ENCODE peak calls at places on chromosomes 1 and 21, in six cellular contexts. R is heart left ventricle, V is ovary, K is suprapubic skin, Z is stomach, J is right lobe of liver. C is an unnamed sample.
A peak's percentile ranks its signal among the peaks of the same experiment; 100 is the strongest.

GRCh38 chr1:30295674-30296073 is 427.7 kb downstream of the MATN1 start:
- DNase-seq in R (peak; percentile 1), J (no peak), V (no peak), Z (peak; percentile 1), K (no peak), C (no peak)

GRCh38 chr1:23916209-23917131 is 3.3 kb upstream of the CNR2 start:
- DNase-seq in K (no peak), J (peak; percentile 68), V (peak; percentile 59), R (peak; percentile 68), Z (peak; percentile 80), C (no peak)

GRCh38 chr1:110171134-110171733 is 20.9 kb downstream of the SLC6A17 start:
- DNase-seq in Z (no peak), R (no peak), K (no peak), V (no peak), J (no peak), C (no peak)

GRCh38 chr1:211518330-211519289 is 26.6 kb upstream of the RD3 start:
- DNase-seq in K (no peak), V (no peak), Z (no peak), J (peak; percentile 57), R (no peak), C (no peak)

GRCh38 chr1:203116048-203116810 is 11.3 kb upstream of the ADORA1 start:
- DNase-seq in J (no peak), V (no peak), Z (no peak), K (no peak), R (no peak), C (no peak)

GRCh38 chr1:5333326-5333725 is 658.9 kb downstream of the NPHP4 start:
- DNase-seq in R (no peak), V (no peak), J (no peak), K (no peak), Z (no peak), C (no peak)

GRCh38 chr1:20785907-20786309 is 1.2 kb downstream of the HP1BP3 start:
- DNase-seq in R (peak; percentile 19), K (no peak), V (no peak), J (no peak), Z (no peak), C (no peak)

GRCh38 chr1:184684285-184685077 is 70.2 kb downstream of the EDEM3 start:
- DNase-seq in K (no peak), R (peak; percentile 25), Z (peak; percentile 50), J (no peak), V (no peak), C (no peak)

GRCh38 chr1:93917302-93917701 is 8.1 kb upstream of the GCLM start:
- DNase-seq in K (no peak), V (no peak), Z (no peak), J (no peak), R (no peak), C (no peak)

GRCh38 chr21:33984021-33984481 is 68.4 kb upstream of the ATP5PO start:
- DNase-seq in Z (no peak), K (no peak), J (no peak), R (no peak), V (no peak), C (no peak)

GRCh38 chr1:151047591-151047924 is at the start of gene C1orf56:
- DNase-seq in V (peak; percentile 83), J (peak; percentile 76), K (no peak), R (peak; percentile 76), Z (peak; percentile 72), C (peak; percentile 70)

GRCh38 chr1:202011994-202012393 is 1.6 kb downstream of the ELF3 start:
- DNase-seq in R (no peak), V (no peak), K (no peak), Z (peak; percentile 28), J (no peak), C (no peak)

GRCh38 chr1:41540886-41541591 is 56.6 kb upstream of the EDN2 start:
- DNase-seq in J (no peak), Z (peak; percentile 4), V (no peak), K (peak; percentile 66), R (peak; percentile 17), C (no peak)

GRCh38 chr1:1562556-1563195 is 12.0 kb downstream of the SSU72 start:
- DNase-seq in Z (no peak), R (no peak), K (no peak), J (no peak), V (no peak), C (no peak)

GRCh38 chr1:31705080-31705866 is 1.5 kb upstream of the COL16A1 start:
- DNase-seq in R (peak; percentile 43), V (peak; percentile 81), J (peak; percentile 65), K (no peak), Z (peak; percentile 60), C (peak; percentile 34)

GRCh38 chr1:47527653-47528272 is 89.9 kb downstream of the FOXD2 start:
- DNase-seq in R (no peak), J (peak; percentile 42), Z (peak; percentile 63), V (no peak), K (no peak), C (peak; percentile 28)

GRCh38 chr1:16719571-16720402 is 20.5 kb upstream of the RNU1-4 start:
- DNase-seq in R (no peak), Z (peak; percentile 25), K (peak; percentile 85), V (no peak), J (no peak), C (no peak)

GRCh38 chr1:209692745-209693504 is 11.7 kb upstream of the HSD11B1 start:
- DNase-seq in K (peak; percentile 85), J (peak; percentile 65), Z (peak; percentile 73), V (peak; percentile 79), R (peak; percentile 79), C (peak; percentile 71)

GRCh38 chr21:26351661-26352060 is 181.1 kb upstream of the APP start:
- DNase-seq in J (no peak), R (no peak), K (no peak), V (no peak), Z (no peak), C (no peak)

GRCh38 chr1:204350857-204351573 is 8.7 kb downstream of the PLEKHA6 start:
- DNase-seq in R (peak; percentile 68), K (no peak), J (no peak), V (peak; percentile 85), Z (peak; percentile 77), C (peak; percentile 9)

GRCh38 chr21:39123375-39123774 is 59.9 kb downstream of the PSMG1 start:
- DNase-seq in J (no peak), K (no peak), R (no peak), V (no peak), Z (no peak), C (no peak)

GRCh38 chr1:205567716-205568115 is 63.2 kb downstream of the CDK18 start:
- DNase-seq in R (peak; percentile 15), Z (peak; percentile 24), V (no peak), J (no peak), K (peak; percentile 45), C (no peak)

GRCh38 chr1:905811-906531 is 17.8 kb upstream of the SAMD11 start:
- DNase-seq in K (peak; percentile 77), R (peak; percentile 48), J (no peak), Z (peak; percentile 27), V (no peak), C (no peak)

GRCh38 chr1:225896937-225897549 is 8.1 kb upstream of the LEFTY1 start:
- DNase-seq in J (peak; percentile 77), K (no peak), R (no peak), V (no peak), Z (peak; percentile 73), C (no peak)

DNA sequence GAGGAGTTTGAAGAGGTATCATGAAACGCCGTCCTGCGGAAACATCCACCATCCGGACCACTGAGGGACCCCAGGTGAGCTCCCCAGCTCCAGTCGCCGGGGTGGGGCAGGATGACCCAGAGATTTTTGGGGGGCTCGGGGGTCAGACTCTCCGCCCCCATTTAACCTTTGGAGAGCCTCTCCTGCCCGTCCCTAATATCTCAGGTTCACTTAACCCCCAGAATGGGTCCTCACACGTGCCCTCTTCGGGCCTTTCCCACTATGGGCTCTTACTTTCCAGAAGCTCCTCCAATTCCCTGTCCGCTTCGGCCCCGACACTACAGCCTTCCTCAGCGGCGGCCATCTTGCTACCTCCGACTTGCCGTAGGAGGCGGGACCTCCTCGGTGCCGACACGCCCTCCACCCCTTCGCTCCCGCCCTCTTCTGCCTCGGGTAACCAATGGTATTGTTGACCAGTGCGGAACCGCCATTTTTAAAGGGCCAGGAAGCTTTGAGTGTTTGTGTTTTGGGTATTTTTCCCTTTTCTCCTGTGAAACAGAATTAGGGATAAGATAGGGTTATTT is at the start of gene PEX19:
- DNase-seq in K (peak; percentile 96), J (peak; percentile 94), R (peak; percentile 95), Z (peak; percentile 94), V (peak; percentile 90), C (peak; percentile 96)
- TF ChIP-seq POLR2A in K (peak; percentile 24), J (peak; percentile 71), R (no peak), Z (no peak), V (peak; percentile 76), C (peak; percentile 72)

GRCh38 chr21:41706678-41707077 is 60.2 kb downstream of the RIPK4 start:
- DNase-seq in Z (no peak), K (no peak), R (no peak), V (no peak), J (no peak), C (no peak)
- TF ChIP-seq POLR2A in Z (no peak), K (no peak), R (no peak), V (no peak), J (no peak), C (no peak)

DNA sequence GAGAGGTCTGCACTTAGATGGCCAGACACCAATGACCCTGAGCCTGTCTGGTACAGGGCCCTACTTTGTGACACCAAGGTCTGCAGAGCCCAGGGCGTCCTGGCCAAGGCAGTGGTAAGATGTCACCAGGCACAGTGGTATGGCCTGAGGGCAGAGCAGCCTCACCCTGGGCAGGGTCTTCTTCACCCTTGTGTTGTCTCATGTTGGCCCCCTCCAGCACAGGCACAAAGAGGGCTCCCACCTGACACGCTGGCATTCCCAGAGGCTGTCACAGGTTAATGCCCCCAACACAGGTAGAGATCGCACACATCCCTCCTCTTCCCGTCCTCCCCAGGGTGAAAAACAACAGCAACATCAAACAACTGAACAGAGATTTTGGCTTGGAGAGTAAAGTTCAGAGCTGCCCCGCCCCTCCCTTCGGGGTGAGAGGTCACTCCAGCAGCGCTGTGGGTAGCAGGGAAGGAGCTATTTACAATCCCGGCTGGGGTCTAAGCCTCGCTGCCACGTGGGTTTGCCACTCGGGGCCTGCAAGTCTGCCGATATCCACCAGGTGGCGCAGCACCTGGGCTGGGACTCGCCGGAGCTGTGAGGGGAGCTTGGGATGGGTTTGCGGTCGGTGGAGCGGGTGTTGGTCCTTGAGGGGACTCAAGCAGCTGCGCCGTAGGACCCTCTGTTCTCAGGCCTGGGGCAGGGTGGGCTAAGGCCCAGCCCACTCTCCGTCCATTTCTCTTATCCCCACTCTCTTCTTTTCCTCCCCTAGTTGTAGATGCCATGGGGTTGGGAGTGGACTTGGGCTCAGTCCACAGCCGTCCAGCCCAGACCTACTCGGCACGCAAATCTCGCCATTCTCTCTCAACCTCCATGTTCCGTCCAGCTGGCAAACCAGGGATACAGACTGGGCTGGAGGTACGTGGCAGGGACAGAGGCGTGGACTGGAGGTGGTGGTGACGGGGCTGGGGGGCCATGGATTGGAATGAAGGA is 12.7 kb downstream of the EFNA3 start:
- DNase-seq in R (peak; percentile 76), J (peak; percentile 86), K (no peak), V (peak; percentile 70), Z (peak; percentile 84), C (peak; percentile 87)
- TF ChIP-seq POLR2A in R (no peak), J (no peak), K (no peak), V (no peak), Z (no peak), C (no peak)

GRCh38 chr1:19373206-19374126 is 61.3 kb downstream of the SLC66A1 start:
- DNase-seq in R (no peak), K (no peak), J (no peak), Z (no peak), V (peak; percentile 44), C (no peak)
- TF ChIP-seq POLR2A in R (no peak), K (no peak), J (no peak), Z (no peak), V (no peak), C (no peak)